ENCODE peak calls at places on chromosomes 13 and 19, in ten cellular contexts. One of them, this sample, is unnamed.

GRCh38 chr13:21385710-21386109 is 73.4 kb downstream of the ZDHHC20 start:
- DNase-seq in LNCaP clone FGC: no peak
- DNase-seq in suprapubic skin: no peak
- DNase-seq in nephron progenitor cell: no peak
- DNase-seq in Panc1: no peak
- DNase-seq in heart right ventricle: no peak
- DNase-seq in uterus: no peak
- DNase-seq in BE2C: no peak
- DNase-seq in mucosa of descending colon: no peak
- DNase-seq in fibroblast of mammary gland: no peak
- DNase-seq in this sample: no peak

GRCh38 chr13:31234729-31235128 is 35.0 kb downstream of the B3GLCT start:
- DNase-seq in LNCaP clone FGC: no peak
- DNase-seq in heart right ventricle: no peak
- DNase-seq in suprapubic skin: no peak
- DNase-seq in nephron progenitor cell: no peak
- DNase-seq in BE2C: peak
- DNase-seq in mucosa of descending colon: no peak
- DNase-seq in fibroblast of mammary gland: peak
- DNase-seq in Panc1: no peak
- DNase-seq in uterus: no peak
- DNase-seq in this sample: no peak

GRCh38 chr13:76570485-76570884 is 315.7 kb downstream of the KCTD12 start:
- DNase-seq in uterus: no peak
- DNase-seq in fibroblast of mammary gland: no peak
- DNase-seq in suprapubic skin: no peak
- DNase-seq in Panc1: no peak
- DNase-seq in LNCaP clone FGC: no peak
- DNase-seq in nephron progenitor cell: no peak
- DNase-seq in mucosa of descending colon: no peak
- DNase-seq in heart right ventricle: no peak
- DNase-seq in BE2C: no peak
- DNase-seq in this sample: no peak

GRCh38 chr13:51959773-51960172 is 51.5 kb downstream of the ATP7B start:
- DNase-seq in uterus: no peak
- DNase-seq in fibroblast of mammary gland: no peak
- DNase-seq in nephron progenitor cell: no peak
- DNase-seq in mucosa of descending colon: peak
- DNase-seq in LNCaP clone FGC: no peak
- DNase-seq in Panc1: no peak
- DNase-seq in heart right ventricle: no peak
- DNase-seq in BE2C: no peak
- DNase-seq in suprapubic skin: no peak
- DNase-seq in this sample: no peak

GRCh38 chr13:70191034-70191433 is 82.8 kb upstream of the KLHL1 start:
- DNase-seq in BE2C: no peak
- DNase-seq in fibroblast of mammary gland: no peak
- DNase-seq in heart right ventricle: no peak
- DNase-seq in Panc1: no peak
- DNase-seq in nephron progenitor cell: no peak
- DNase-seq in suprapubic skin: no peak
- DNase-seq in LNCaP clone FGC: no peak
- DNase-seq in uterus: no peak
- DNase-seq in mucosa of descending colon: no peak
- DNase-seq in this sample: no peak

GRCh38 chr13:25874907-25875306 is 176.9 kb downstream of the SHISA2 start:
- DNase-seq in BE2C: no peak
- DNase-seq in nephron progenitor cell: no peak
- DNase-seq in heart right ventricle: no peak
- DNase-seq in uterus: no peak
- DNase-seq in LNCaP clone FGC: no peak
- DNase-seq in fibroblast of mammary gland: no peak
- DNase-seq in suprapubic skin: no peak
- DNase-seq in mucosa of descending colon: no peak
- DNase-seq in Panc1: no peak
- DNase-seq in this sample: no peak

GRCh38 chr19:18128044-18128443 is 24.9 kb upstream of the PIK3R2 start:
- DNase-seq in Panc1: no peak
- DNase-seq in suprapubic skin: no peak
- DNase-seq in uterus: no peak
- DNase-seq in fibroblast of mammary gland: peak
- DNase-seq in mucosa of descending colon: no peak
- DNase-seq in nephron progenitor cell: no peak
- DNase-seq in BE2C: no peak
- DNase-seq in LNCaP clone FGC: no peak
- DNase-seq in heart right ventricle: no peak
- DNase-seq in this sample: no peak

GRCh38 chr13:107211073-107211472 is 643.1 kb upstream of the ARGLU1 start:
- DNase-seq in fibroblast of mammary gland: peak
- DNase-seq in mucosa of descending colon: no peak
- DNase-seq in uterus: peak
- DNase-seq in Panc1: peak
- DNase-seq in suprapubic skin: peak
- DNase-seq in BE2C: peak
- DNase-seq in heart right ventricle: peak
- DNase-seq in LNCaP clone FGC: peak
- DNase-seq in nephron progenitor cell: peak
- DNase-seq in this sample: peak

GRCh38 chr13:27919299-27919933 is 384 bp upstream of the PDX1 start:
- DNase-seq in LNCaP clone FGC: no peak
- DNase-seq in fibroblast of mammary gland: no peak
- DNase-seq in suprapubic skin: no peak
- DNase-seq in uterus: no peak
- DNase-seq in nephron progenitor cell: no peak
- DNase-seq in mucosa of descending colon: no peak
- DNase-seq in heart right ventricle: no peak
- DNase-seq in Panc1: no peak
- DNase-seq in BE2C: no peak
- DNase-seq in this sample: no peak

GRCh38 chr13:59677966-59678814 is 485.5 kb downstream of the DIAPH3 start:
- DNase-seq in mucosa of descending colon: no peak
- DNase-seq in BE2C: peak
- DNase-seq in heart right ventricle: peak
- DNase-seq in nephron progenitor cell: no peak
- DNase-seq in LNCaP clone FGC: no peak
- DNase-seq in fibroblast of mammary gland: peak
- DNase-seq in Panc1: no peak
- DNase-seq in suprapubic skin: no peak
- DNase-seq in uterus: no peak
- DNase-seq in this sample: no peak

GRCh38 chr13:92259523-92259922 is 861.1 kb downstream of the GPC5 start:
- DNase-seq in mucosa of descending colon: no peak
- DNase-seq in Panc1: no peak
- DNase-seq in suprapubic skin: no peak
- DNase-seq in nephron progenitor cell: no peak
- DNase-seq in uterus: no peak
- DNase-seq in heart right ventricle: no peak
- DNase-seq in BE2C: no peak
- DNase-seq in fibroblast of mammary gland: no peak
- DNase-seq in LNCaP clone FGC: no peak
- DNase-seq in this sample: no peak

GRCh38 chr19:49683814-49684250 is 5.6 kb upstream of the ADM5 start:
- DNase-seq in Panc1: no peak
- DNase-seq in fibroblast of mammary gland: no peak
- DNase-seq in heart right ventricle: no peak
- DNase-seq in uterus: no peak
- DNase-seq in mucosa of descending colon: no peak
- DNase-seq in nephron progenitor cell: no peak
- DNase-seq in BE2C: no peak
- DNase-seq in LNCaP clone FGC: no peak
- DNase-seq in suprapubic skin: peak
- DNase-seq in this sample: no peak

GRCh38 chr19:49684251-49684982 is 5.0 kb upstream of the ADM5 start:
- DNase-seq in heart right ventricle: no peak
- DNase-seq in fibroblast of mammary gland: no peak
- DNase-seq in uterus: no peak
- DNase-seq in Panc1: no peak
- DNase-seq in BE2C: peak
- DNase-seq in nephron progenitor cell: no peak
- DNase-seq in mucosa of descending colon: no peak
- DNase-seq in suprapubic skin: peak
- DNase-seq in LNCaP clone FGC: no peak
- DNase-seq in this sample: peak

GRCh38 chr19:49685845-49686332 is 3.5 kb upstream of the ADM5 start:
- DNase-seq in nephron progenitor cell: no peak
- DNase-seq in heart right ventricle: no peak
- DNase-seq in BE2C: no peak
- DNase-seq in Panc1: no peak
- DNase-seq in suprapubic skin: peak
- DNase-seq in LNCaP clone FGC: no peak
- DNase-seq in uterus: no peak
- DNase-seq in mucosa of descending colon: no peak
- DNase-seq in fibroblast of mammary gland: no peak
- DNase-seq in this sample: peak

GRCh38 chr19:49686503-49687088 is 2.8 kb upstream of the ADM5 start:
- DNase-seq in fibroblast of mammary gland: no peak
- DNase-seq in heart right ventricle: no peak
- DNase-seq in Panc1: no peak
- DNase-seq in suprapubic skin: peak
- DNase-seq in BE2C: no peak
- DNase-seq in nephron progenitor cell: no peak
- DNase-seq in uterus: no peak
- DNase-seq in LNCaP clone FGC: no peak
- DNase-seq in mucosa of descending colon: no peak
- DNase-seq in this sample: no peak

GRCh38 chr19:49684983-49685553 is 4.3 kb upstream of the ADM5 start:
- DNase-seq in Panc1: no peak
- DNase-seq in fibroblast of mammary gland: no peak
- DNase-seq in BE2C: no peak
- DNase-seq in LNCaP clone FGC: no peak
- DNase-seq in suprapubic skin: no peak
- DNase-seq in nephron progenitor cell: no peak
- DNase-seq in mucosa of descending colon: no peak
- DNase-seq in heart right ventricle: no peak
- DNase-seq in uterus: no peak
- DNase-seq in this sample: no peak
- TF ChIP-seq CTCF in Panc1: no peak
- TF ChIP-seq CTCF in fibroblast of mammary gland: no peak
- TF ChIP-seq CTCF in BE2C: no peak
- TF ChIP-seq CTCF in LNCaP clone FGC: no peak
- TF ChIP-seq CTCF in suprapubic skin: no peak
- TF ChIP-seq CTCF in nephron progenitor cell: no peak
- TF ChIP-seq CTCF in mucosa of descending colon: no peak
- TF ChIP-seq CTCF in heart right ventricle: no peak
- TF ChIP-seq CTCF in uterus: no peak
- TF ChIP-seq CTCF in this sample: no peak

DNA sequence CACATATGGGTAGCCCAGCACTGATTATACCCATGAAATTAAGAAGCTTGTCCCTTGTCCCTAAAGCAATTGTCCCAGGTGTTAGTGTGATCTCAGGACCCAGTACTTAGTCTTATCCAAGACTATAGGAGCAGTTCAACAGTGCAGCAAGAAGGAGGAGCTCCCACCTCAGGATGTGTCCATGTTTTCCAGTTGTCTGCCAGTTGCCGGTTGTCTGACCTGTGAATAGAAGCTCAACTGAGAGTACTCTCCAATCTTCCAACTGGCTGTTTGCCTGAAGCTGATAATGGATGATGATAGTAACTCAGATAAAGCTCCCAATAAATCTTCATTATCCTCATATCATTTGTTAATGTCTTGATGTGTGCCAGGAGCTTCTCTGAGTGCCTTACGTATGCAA is 107.2 kb upstream of the HTR2A start:
- DNase-seq in LNCaP clone FGC: no peak
- DNase-seq in mucosa of descending colon: no peak
- DNase-seq in nephron progenitor cell: no peak
- DNase-seq in Panc1: no peak
- DNase-seq in suprapubic skin: no peak
- DNase-seq in BE2C: no peak
- DNase-seq in heart right ventricle: no peak
- DNase-seq in uterus: no peak
- DNase-seq in fibroblast of mammary gland: peak
- DNase-seq in this sample: no peak
- TF ChIP-seq CTCF in LNCaP clone FGC: peak
- TF ChIP-seq CTCF in mucosa of descending colon: no peak
- TF ChIP-seq CTCF in nephron progenitor cell: no peak
- TF ChIP-seq CTCF in Panc1: no peak
- TF ChIP-seq CTCF in suprapubic skin: no peak
- TF ChIP-seq CTCF in BE2C: peak
- TF ChIP-seq CTCF in heart right ventricle: no peak
- TF ChIP-seq CTCF in uterus: no peak
- TF ChIP-seq CTCF in fibroblast of mammary gland: peak
- TF ChIP-seq CTCF in this sample: no peak

GRCh38 chr19:7994923-7995682 is 10.3 kb downstream of the ELAVL1 start:
- DNase-seq in mucosa of descending colon: no peak
- DNase-seq in uterus: no peak
- DNase-seq in heart right ventricle: no peak
- DNase-seq in nephron progenitor cell: no peak
- DNase-seq in LNCaP clone FGC: no peak
- DNase-seq in Panc1: no peak
- DNase-seq in BE2C: no peak
- DNase-seq in suprapubic skin: no peak
- DNase-seq in fibroblast of mammary gland: no peak
- DNase-seq in this sample: no peak

GRCh38 chr19:7995756-7996155 is 9.7 kb downstream of the ELAVL1 start:
- DNase-seq in uterus: no peak
- DNase-seq in Panc1: no peak
- DNase-seq in fibroblast of mammary gland: no peak
- DNase-seq in nephron progenitor cell: no peak
- DNase-seq in BE2C: no peak
- DNase-seq in LNCaP clone FGC: no peak
- DNase-seq in suprapubic skin: no peak
- DNase-seq in mucosa of descending colon: no peak
- DNase-seq in heart right ventricle: no peak
- DNase-seq in this sample: no peak

GRCh38 chr19:7993560-7993959 is 11.9 kb downstream of the ELAVL1 start:
- DNase-seq in BE2C: no peak
- DNase-seq in fibroblast of mammary gland: no peak
- DNase-seq in Panc1: no peak
- DNase-seq in mucosa of descending colon: no peak
- DNase-seq in nephron progenitor cell: no peak
- DNase-seq in uterus: no peak
- DNase-seq in suprapubic skin: no peak
- DNase-seq in heart right ventricle: no peak
- DNase-seq in LNCaP clone FGC: no peak
- DNase-seq in this sample: no peak

GRCh38 chr19:7992575-7992974 is 12.9 kb downstream of the ELAVL1 start:
- DNase-seq in fibroblast of mammary gland: no peak
- DNase-seq in BE2C: no peak
- DNase-seq in nephron progenitor cell: no peak
- DNase-seq in suprapubic skin: no peak
- DNase-seq in heart right ventricle: no peak
- DNase-seq in uterus: no peak
- DNase-seq in LNCaP clone FGC: no peak
- DNase-seq in mucosa of descending colon: no peak
- DNase-seq in Panc1: no peak
- DNase-seq in this sample: no peak

GRCh38 chr19:7994114-7994513 is 11.3 kb downstream of the ELAVL1 start:
- DNase-seq in suprapubic skin: no peak
- DNase-seq in BE2C: no peak
- DNase-seq in LNCaP clone FGC: no peak
- DNase-seq in fibroblast of mammary gland: no peak
- DNase-seq in mucosa of descending colon: no peak
- DNase-seq in nephron progenitor cell: no peak
- DNase-seq in Panc1: no peak
- DNase-seq in uterus: no peak
- DNase-seq in heart right ventricle: no peak
- DNase-seq in this sample: no peak
- TF ChIP-seq CTCF in suprapubic skin: no peak
- TF ChIP-seq CTCF in BE2C: peak
- TF ChIP-seq CTCF in LNCaP clone FGC: no peak
- TF ChIP-seq CTCF in fibroblast of mammary gland: no peak
- TF ChIP-seq CTCF in mucosa of descending colon: no peak
- TF ChIP-seq CTCF in nephron progenitor cell: no peak
- TF ChIP-seq CTCF in Panc1: no peak
- TF ChIP-seq CTCF in uterus: no peak
- TF ChIP-seq CTCF in heart right ventricle: no peak
- TF ChIP-seq CTCF in this sample: no peak

GRCh38 chr19:465056-465816 is 4.4 kb upstream of the SHC2 start:
- DNase-seq in heart right ventricle: no peak
- DNase-seq in suprapubic skin: no peak
- DNase-seq in nephron progenitor cell: no peak
- DNase-seq in BE2C: no peak
- DNase-seq in Panc1: no peak
- DNase-seq in LNCaP clone FGC: no peak
- DNase-seq in uterus: no peak
- DNase-seq in mucosa of descending colon: no peak
- DNase-seq in fibroblast of mammary gland: no peak
- DNase-seq in this sample: no peak
- TF ChIP-seq CTCF in heart right ventricle: no peak
- TF ChIP-seq CTCF in suprapubic skin: no peak
- TF ChIP-seq CTCF in nephron progenitor cell: no peak
- TF ChIP-seq CTCF in BE2C: no peak
- TF ChIP-seq CTCF in Panc1: no peak
- TF ChIP-seq CTCF in LNCaP clone FGC: no peak
- TF ChIP-seq CTCF in uterus: no peak
- TF ChIP-seq CTCF in mucosa of descending colon: no peak
- TF ChIP-seq CTCF in fibroblast of mammary gland: no peak
- TF ChIP-seq CTCF in this sample: no peak